ENCODE peak calls at places on chromosomes 1 and 21, in six cellular contexts. C is Panc1, Y is SK-N-SH, P is HCT116, X is A549, I is GM23338. W is an unnamed sample.

GRCh38 chr1:206705744-206706297 is 21.1 kb downstream of the MAPKAPK2 start:
- DNase-seq in C (no peak), I (no peak), X (no peak), P (no peak), Y (no peak), W (no peak)

GRCh38 chr1:110221119-110221518 is 11.0 kb downstream of the KCNC4 start:
- DNase-seq in I (no peak), P (no peak), Y (no peak), X (no peak), C (no peak), W (no peak)

GRCh38 chr21:33244082-33244780 is 14.5 kb downstream of the IFNAR2 start:
- DNase-seq in P (no peak), X (no peak), C (no peak), I (no peak), Y (no peak), W (no peak)

GRCh38 chr1:46130144-46130543 is 2.3 kb downstream of the PIK3R3 start:
- DNase-seq in X (no peak), Y (peak; percentile 32), C (no peak), P (no peak), I (no peak), W (no peak)

GRCh38 chr1:201713093-201713810 is 115.7 kb upstream of the IPO9 start:
- DNase-seq in C (peak; percentile 93), I (no peak), Y (no peak), P (peak; percentile 93), X (peak; percentile 96), W (peak; percentile 79)

GRCh38 chr1:234495231-234495990 is 16.4 kb upstream of the TARBP1 start:
- DNase-seq in Y (no peak), P (no peak), X (peak; percentile 83), C (no peak), I (no peak), W (no peak)

GRCh38 chr21:34986561-34987533 is 62.3 kb downstream of the RUNX1 start:
- DNase-seq in X (no peak), Y (no peak), P (peak; percentile 93), I (peak; percentile 43), C (no peak), W (no peak)

GRCh38 chr1:53725238-53725689 is 13.7 kb downstream of the GLIS1 start:
- DNase-seq in X (peak; percentile 14), P (no peak), Y (peak; percentile 64), C (no peak), I (peak; percentile 86), W (no peak)

GRCh38 chr1:231600461-231600976 is 26.1 kb upstream of the DISC1 start:
- DNase-seq in C (no peak), X (no peak), I (no peak), Y (peak; percentile 33), P (no peak), W (no peak)

GRCh38 chr1:58805716-58806571 is 22.1 kb upstream of the JUN start:
- DNase-seq in P (no peak), X (no peak), I (no peak), Y (no peak), C (no peak), W (no peak)

GRCh38 chr21:32484706-32485380 is 72.3 kb downstream of the EVA1C start:
- DNase-seq in I (no peak), C (no peak), Y (no peak), P (no peak), X (no peak), W (no peak)

GRCh38 chr1:28927442-28928305 is 13.3 kb downstream of the EPB41 start:
- DNase-seq in Y (peak; percentile 38), X (no peak), I (no peak), C (no peak), P (no peak), W (no peak)

GRCh38 chr1:208089971-208090755 is 154.0 kb downstream of the PLXNA2 start:
- DNase-seq in Y (peak; percentile 60), X (no peak), I (no peak), P (no peak), C (no peak), W (no peak)

GRCh38 chr21:41562101-41563000 is 54.4 kb upstream of the TMPRSS2 start:
- DNase-seq in Y (no peak), X (no peak), C (no peak), I (no peak), P (no peak), W (no peak)

GRCh38 chr1:240101737-240102136 is 10.1 kb downstream of the FMN2 start:
- DNase-seq in Y (no peak), C (no peak), P (no peak), X (no peak), I (no peak), W (no peak)

GRCh38 chr1:240101306-240101705 is 9.6 kb downstream of the FMN2 start:
- DNase-seq in P (no peak), C (no peak), I (no peak), Y (no peak), X (no peak), W (no peak)

GRCh38 chr1:240099329-240099728 is 7.6 kb downstream of the FMN2 start:
- DNase-seq in X (no peak), Y (no peak), P (no peak), C (no peak), I (no peak), W (no peak)

GRCh38 chr1:240099748-240100147 is 8.1 kb downstream of the FMN2 start:
- DNase-seq in I (no peak), P (no peak), Y (no peak), X (no peak), C (no peak), W (no peak)

GRCh38 chr1:240100351-240100750 is 8.7 kb downstream of the FMN2 start:
- DNase-seq in P (no peak), I (no peak), C (no peak), Y (no peak), X (no peak), W (no peak)
- H3K27ac ChIP-seq in P (no peak overlapping the region), I (no peak overlapping the region), C (no peak overlapping the region), Y (peak overlapping the region; percentile 62), X (no peak overlapping the region), W (no peak overlapping the region)

GRCh38 chr21:26405071-26405470 is 168.0 kb downstream of the CYYR1 start:
- DNase-seq in P (no peak), C (no peak), I (peak; percentile 16), Y (no peak), X (no peak), W (no peak)

GRCh38 chr21:26409735-26410134 is 163.4 kb downstream of the CYYR1 start:
- DNase-seq in P (no peak), Y (peak; percentile 27), I (no peak), C (no peak), X (no peak), W (no peak)

GRCh38 chr21:26404288-26404687 is 168.8 kb downstream of the CYYR1 start:
- DNase-seq in Y (no peak), I (no peak), C (no peak), P (no peak), X (no peak), W (no peak)

DNA sequence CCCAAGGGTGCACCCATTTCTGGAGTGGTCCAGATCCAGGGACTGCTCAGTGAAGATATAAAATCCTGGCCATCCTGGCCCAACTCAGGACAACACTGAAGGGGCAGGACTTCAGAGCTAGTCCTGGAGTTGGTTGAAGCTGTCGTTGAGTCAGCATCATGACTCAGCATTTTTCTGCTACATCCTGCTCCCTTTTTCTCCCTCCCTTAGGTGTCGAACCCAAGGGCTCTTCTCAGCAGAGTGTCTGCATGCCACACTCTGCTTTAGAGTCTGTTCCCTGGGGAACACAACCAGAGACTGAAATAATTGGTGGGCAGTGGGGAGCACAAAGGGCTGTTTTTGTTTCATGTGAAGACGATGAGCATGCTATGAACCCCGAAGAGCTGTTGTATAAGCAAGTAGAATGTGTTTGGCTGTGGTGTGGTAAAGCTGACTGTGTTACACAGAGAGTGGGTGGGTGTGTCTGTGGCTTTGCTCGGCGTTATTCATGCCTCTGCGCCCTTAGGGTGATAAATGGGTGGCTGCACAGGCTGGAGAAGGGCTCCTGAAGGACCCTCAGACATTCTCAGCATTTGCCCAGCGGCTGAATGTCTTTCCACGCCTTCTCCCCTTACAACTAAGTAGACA is 167.2 kb downstream of the CYYR1 start:
- DNase-seq in Y (no peak), P (no peak), C (no peak), X (peak; percentile 58), I (peak; percentile 34), W (no peak)
- H3K4me3 ChIP-seq in Y (no peak overlapping the region), P (peak overlapping the region; percentile 11), C (no peak overlapping the region), X (no peak overlapping the region), I (no peak overlapping the region), W (no peak overlapping the region)

GRCh38 chr1:154628122-154628405 is 20.1 kb upstream of the ADAR start:
- DNase-seq in X (no peak), Y (no peak), C (no peak), I (no peak), P (no peak), W (no peak)
- TF ChIP-seq REST in X (no peak), Y (no peak), C (no peak), I (no peak), P (no peak), W (no peak)

GRCh38 chr1:168050307-168050706 is 86.4 kb downstream of the GPR161 start:
- DNase-seq in I (no peak), P (no peak), C (no peak), X (no peak), Y (no peak), W (no peak)

GRCh38 chr1:168054117-168054516 is 82.6 kb downstream of the GPR161 start:
- DNase-seq in P (no peak), C (no peak), Y (no peak), X (no peak), I (no peak), W (no peak)

GRCh38 chr1:168050880-168051279 is 85.8 kb downstream of the GPR161 start:
- DNase-seq in I (no peak), P (no peak), Y (no peak), X (no peak), C (no peak), W (no peak)

GRCh38 chr1:168057355-168057754 is 79.4 kb downstream of the GPR161 start:
- DNase-seq in X (no peak), I (no peak), P (no peak), Y (no peak), C (no peak), W (no peak)

GRCh38 chr1:168053681-168054080 is 83.0 kb downstream of the GPR161 start:
- DNase-seq in C (no peak), Y (no peak), P (no peak), X (no peak), I (peak; percentile 3), W (peak; percentile 10)
- H3K27ac ChIP-seq in C (no peak overlapping the region), Y (no peak overlapping the region), P (no peak overlapping the region), X (no peak overlapping the region), I (no peak overlapping the region), W (peak overlapping the region; percentile 38)